ENCODE peak calls at places on chromosomes 16 and 17, in ten cellular contexts. One of them, this sample, is unnamed. For H3K9me3, the result is how much of the 10 kb centered on the place peaks cover.

GRCh38 chr16:22962905-22963304 is 148.9 kb downstream of the HS3ST2 start:
- DNase-seq in esophagus muscularis mucosa: no peak
- DNase-seq in SK-N-SH: no peak
- DNase-seq in A549: no peak
- DNase-seq in upper lobe of left lung: no peak
- DNase-seq in tibial nerve: no peak
- DNase-seq in stomach: no peak
- DNase-seq in transverse colon: no peak
- DNase-seq in H1: no peak
- DNase-seq in sigmoid colon: no peak
- DNase-seq in this sample: no peak

GRCh38 chr16:79154081-79154480 is 446.5 kb downstream of the MAF start:
- DNase-seq in esophagus muscularis mucosa: no peak
- DNase-seq in SK-N-SH: no peak
- DNase-seq in A549: no peak
- DNase-seq in upper lobe of left lung: no peak
- DNase-seq in tibial nerve: no peak
- DNase-seq in stomach: no peak
- DNase-seq in transverse colon: no peak
- DNase-seq in H1: no peak
- DNase-seq in sigmoid colon: no peak
- DNase-seq in this sample: no peak

GRCh38 chr17:83202002-83203000 is 122.9 kb downstream of the METRNL start:
- DNase-seq in esophagus muscularis mucosa: no peak
- DNase-seq in SK-N-SH: no peak
- DNase-seq in A549: no peak
- DNase-seq in upper lobe of left lung: peak
- DNase-seq in tibial nerve: peak
- DNase-seq in stomach: peak
- DNase-seq in transverse colon: peak
- DNase-seq in H1: no peak
- DNase-seq in sigmoid colon: peak
- DNase-seq in this sample: no peak

GRCh38 chr16:23052908-23053580 is 96.2 kb downstream of the USP31 start:
- DNase-seq in esophagus muscularis mucosa: no peak
- DNase-seq in SK-N-SH: no peak
- DNase-seq in A549: no peak
- DNase-seq in upper lobe of left lung: peak
- DNase-seq in tibial nerve: no peak
- DNase-seq in stomach: no peak
- DNase-seq in transverse colon: no peak
- DNase-seq in H1: no peak
- DNase-seq in sigmoid colon: no peak
- DNase-seq in this sample: no peak

GRCh38 chr17:78529251-78529650 is 47.9 kb downstream of the DNAH17 start:
- DNase-seq in esophagus muscularis mucosa: no peak
- DNase-seq in SK-N-SH: no peak
- DNase-seq in A549: no peak
- DNase-seq in upper lobe of left lung: no peak
- DNase-seq in tibial nerve: no peak
- DNase-seq in stomach: no peak
- DNase-seq in transverse colon: no peak
- DNase-seq in H1: no peak
- DNase-seq in sigmoid colon: no peak
- DNase-seq in this sample: no peak

GRCh38 chr17:78892520-78892919 is 10.5 kb downstream of the CEP295NL start:
- DNase-seq in esophagus muscularis mucosa: no peak
- DNase-seq in SK-N-SH: peak
- DNase-seq in A549: no peak
- DNase-seq in upper lobe of left lung: no peak
- DNase-seq in tibial nerve: no peak
- DNase-seq in stomach: no peak
- DNase-seq in transverse colon: no peak
- DNase-seq in H1: no peak
- DNase-seq in sigmoid colon: no peak
- DNase-seq in this sample: no peak

GRCh38 chr16:28932339-28933141 is 769 bp downstream of the CD19 start:
- DNase-seq in esophagus muscularis mucosa: no peak
- DNase-seq in SK-N-SH: no peak
- DNase-seq in A549: no peak
- DNase-seq in upper lobe of left lung: no peak
- DNase-seq in tibial nerve: no peak
- DNase-seq in stomach: no peak
- DNase-seq in transverse colon: no peak
- DNase-seq in H1: no peak
- DNase-seq in sigmoid colon: no peak
- DNase-seq in this sample: no peak

GRCh38 chr16:68363847-68364600 is 53.2 kb downstream of the PRMT7 start:
- DNase-seq in esophagus muscularis mucosa: no peak
- DNase-seq in SK-N-SH: no peak
- DNase-seq in A549: no peak
- DNase-seq in upper lobe of left lung: no peak
- DNase-seq in tibial nerve: no peak
- DNase-seq in stomach: no peak
- DNase-seq in transverse colon: no peak
- DNase-seq in H1: no peak
- DNase-seq in sigmoid colon: no peak
- DNase-seq in this sample: no peak

DNA sequence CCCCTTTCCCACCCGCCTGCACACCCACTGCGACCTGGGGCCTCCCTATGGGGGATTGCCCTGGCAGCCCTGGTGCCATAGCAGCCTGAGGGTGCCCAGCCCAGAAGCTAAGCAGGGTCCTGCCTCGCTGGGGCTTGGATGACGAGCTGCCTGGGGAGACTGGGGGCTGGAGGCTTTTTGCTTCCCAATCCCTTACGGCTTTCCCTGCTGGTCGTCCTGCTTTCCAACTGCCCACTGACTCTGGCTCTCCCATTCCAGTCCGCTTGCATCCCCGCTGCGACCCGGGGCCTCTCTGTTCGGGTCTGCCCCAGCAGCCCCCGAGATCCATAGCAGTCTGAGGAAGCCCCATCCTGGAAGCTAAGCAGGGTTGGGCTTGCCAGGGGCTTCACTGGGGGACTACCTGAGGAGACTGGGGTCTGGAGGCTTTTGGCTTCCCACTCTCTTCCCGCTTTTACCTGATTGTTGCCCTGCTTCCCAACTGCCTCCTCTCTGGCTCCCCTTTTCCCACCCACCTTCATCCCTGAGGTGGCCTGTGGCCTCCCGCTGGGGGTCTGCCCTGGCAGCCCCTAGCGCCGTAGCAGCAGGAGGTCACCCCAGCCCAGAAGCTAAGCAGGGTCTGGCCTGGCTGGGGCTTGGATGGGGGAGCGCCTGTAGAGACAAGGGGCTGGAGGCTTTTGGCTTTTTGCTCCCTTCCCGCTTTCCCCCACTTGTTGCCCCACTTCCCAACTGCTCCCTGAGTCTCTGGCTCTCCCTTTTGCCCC is 2292.8 kb downstream of the TP53TG3F start:
- DNase-seq in esophagus muscularis mucosa: peak
- DNase-seq in SK-N-SH: no peak
- DNase-seq in A549: no peak
- DNase-seq in upper lobe of left lung: peak
- DNase-seq in tibial nerve: no peak
- DNase-seq in stomach: no peak
- DNase-seq in transverse colon: no peak
- DNase-seq in H1: no peak
- DNase-seq in sigmoid colon: no peak
- DNase-seq in this sample: no peak
- H3K9me3 ChIP-seq in esophagus muscularis mucosa: under half
- H3K9me3 ChIP-seq in SK-N-SH: under half
- H3K9me3 ChIP-seq in A549: under half
- H3K9me3 ChIP-seq in upper lobe of left lung: under half
- H3K9me3 ChIP-seq in tibial nerve: half or more
- H3K9me3 ChIP-seq in stomach: half or more
- H3K9me3 ChIP-seq in transverse colon: under half
- H3K9me3 ChIP-seq in H1: half or more
- H3K9me3 ChIP-seq in sigmoid colon: under half
- H3K9me3 ChIP-seq in this sample: under half

GRCh38 chr17:21008516-21008915 is 34.3 kb downstream of the USP22 start:
- DNase-seq in esophagus muscularis mucosa: no peak
- DNase-seq in SK-N-SH: no peak
- DNase-seq in A549: no peak
- DNase-seq in upper lobe of left lung: no peak
- DNase-seq in tibial nerve: no peak
- DNase-seq in stomach: no peak
- DNase-seq in transverse colon: no peak
- DNase-seq in H1: no peak
- DNase-seq in sigmoid colon: peak
- DNase-seq in this sample: no peak

GRCh38 chr17:21005367-21005766 is 37.4 kb downstream of the USP22 start:
- DNase-seq in esophagus muscularis mucosa: no peak
- DNase-seq in SK-N-SH: no peak
- DNase-seq in A549: no peak
- DNase-seq in upper lobe of left lung: no peak
- DNase-seq in tibial nerve: no peak
- DNase-seq in stomach: no peak
- DNase-seq in transverse colon: no peak
- DNase-seq in H1: no peak
- DNase-seq in sigmoid colon: no peak
- DNase-seq in this sample: no peak

GRCh38 chr17:21005803-21006202 is 37.0 kb downstream of the USP22 start:
- DNase-seq in esophagus muscularis mucosa: no peak
- DNase-seq in SK-N-SH: no peak
- DNase-seq in A549: no peak
- DNase-seq in upper lobe of left lung: no peak
- DNase-seq in tibial nerve: no peak
- DNase-seq in stomach: no peak
- DNase-seq in transverse colon: no peak
- DNase-seq in H1: no peak
- DNase-seq in sigmoid colon: no peak
- DNase-seq in this sample: no peak

GRCh38 chr17:21008992-21009671 is 33.7 kb downstream of the USP22 start:
- DNase-seq in esophagus muscularis mucosa: no peak
- DNase-seq in SK-N-SH: no peak
- DNase-seq in A549: no peak
- DNase-seq in upper lobe of left lung: no peak
- DNase-seq in tibial nerve: no peak
- DNase-seq in stomach: no peak
- DNase-seq in transverse colon: no peak
- DNase-seq in H1: no peak
- DNase-seq in sigmoid colon: peak
- DNase-seq in this sample: no peak

GRCh38 chr17:21007646-21008045 is 35.2 kb downstream of the USP22 start:
- DNase-seq in esophagus muscularis mucosa: no peak
- DNase-seq in SK-N-SH: no peak
- DNase-seq in A549: no peak
- DNase-seq in upper lobe of left lung: no peak
- DNase-seq in tibial nerve: no peak
- DNase-seq in stomach: no peak
- DNase-seq in transverse colon: no peak
- DNase-seq in H1: no peak
- DNase-seq in sigmoid colon: no peak
- DNase-seq in this sample: no peak
- TF ChIP-seq EP300 in esophagus muscularis mucosa: no peak
- TF ChIP-seq EP300 in SK-N-SH: no peak
- TF ChIP-seq EP300 in A549: no peak
- TF ChIP-seq EP300 in upper lobe of left lung: no peak
- TF ChIP-seq EP300 in tibial nerve: no peak
- TF ChIP-seq EP300 in stomach: no peak
- TF ChIP-seq EP300 in transverse colon: no peak
- TF ChIP-seq EP300 in H1: no peak
- TF ChIP-seq EP300 in sigmoid colon: no peak
- TF ChIP-seq EP300 in this sample: no peak

GRCh38 chr17:57143919-57144318 is 58.9 kb downstream of the AKAP1 start:
- DNase-seq in esophagus muscularis mucosa: no peak
- DNase-seq in SK-N-SH: no peak
- DNase-seq in A549: no peak
- DNase-seq in upper lobe of left lung: no peak
- DNase-seq in tibial nerve: no peak
- DNase-seq in stomach: no peak
- DNase-seq in transverse colon: no peak
- DNase-seq in H1: no peak
- DNase-seq in sigmoid colon: no peak
- DNase-seq in this sample: no peak

GRCh38 chr17:57145347-57145746 is 60.3 kb downstream of the AKAP1 start:
- DNase-seq in esophagus muscularis mucosa: no peak
- DNase-seq in SK-N-SH: no peak
- DNase-seq in A549: no peak
- DNase-seq in upper lobe of left lung: no peak
- DNase-seq in tibial nerve: no peak
- DNase-seq in stomach: no peak
- DNase-seq in transverse colon: no peak
- DNase-seq in H1: no peak
- DNase-seq in sigmoid colon: no peak
- DNase-seq in this sample: no peak

GRCh38 chr17:57144567-57144966 is 59.5 kb downstream of the AKAP1 start:
- DNase-seq in esophagus muscularis mucosa: no peak
- DNase-seq in SK-N-SH: no peak
- DNase-seq in A549: no peak
- DNase-seq in upper lobe of left lung: no peak
- DNase-seq in tibial nerve: no peak
- DNase-seq in stomach: no peak
- DNase-seq in transverse colon: no peak
- DNase-seq in H1: no peak
- DNase-seq in sigmoid colon: no peak
- DNase-seq in this sample: no peak

GRCh38 chr17:57143341-57143740 is 58.3 kb downstream of the AKAP1 start:
- DNase-seq in esophagus muscularis mucosa: no peak
- DNase-seq in SK-N-SH: no peak
- DNase-seq in A549: no peak
- DNase-seq in upper lobe of left lung: no peak
- DNase-seq in tibial nerve: no peak
- DNase-seq in stomach: no peak
- DNase-seq in transverse colon: no peak
- DNase-seq in H1: no peak
- DNase-seq in sigmoid colon: no peak
- DNase-seq in this sample: no peak

DNA sequence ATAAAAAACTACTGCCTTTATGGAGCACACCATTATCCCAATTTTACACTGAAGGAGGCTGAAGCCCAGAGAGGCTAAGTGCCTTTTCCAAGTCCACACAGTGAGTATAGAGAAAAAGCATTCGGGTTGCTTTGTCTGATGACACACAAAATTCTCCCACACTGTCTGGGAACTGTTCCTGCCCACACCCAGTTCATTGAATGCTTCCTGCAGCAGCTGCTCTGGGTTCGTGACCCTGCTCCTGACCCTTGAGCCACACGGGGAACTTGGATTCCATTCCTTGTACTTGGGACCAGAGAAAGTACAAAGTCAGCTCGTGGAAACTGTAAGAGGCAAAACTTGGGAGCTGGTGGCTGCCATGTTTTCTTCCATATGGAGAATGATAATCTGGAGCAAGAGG is 57.9 kb downstream of the AKAP1 start:
- DNase-seq in esophagus muscularis mucosa: no peak
- DNase-seq in SK-N-SH: no peak
- DNase-seq in A549: peak
- DNase-seq in upper lobe of left lung: no peak
- DNase-seq in tibial nerve: no peak
- DNase-seq in stomach: no peak
- DNase-seq in transverse colon: no peak
- DNase-seq in H1: no peak
- DNase-seq in sigmoid colon: no peak
- DNase-seq in this sample: no peak
- H3K27ac ChIP-seq in esophagus muscularis mucosa: no peak
- H3K27ac ChIP-seq in SK-N-SH: no peak
- H3K27ac ChIP-seq in A549: no peak
- H3K27ac ChIP-seq in upper lobe of left lung: no peak
- H3K27ac ChIP-seq in tibial nerve: no peak
- H3K27ac ChIP-seq in stomach: no peak
- H3K27ac ChIP-seq in transverse colon: no peak
- H3K27ac ChIP-seq in H1: no peak
- H3K27ac ChIP-seq in sigmoid colon: no peak
- H3K27ac ChIP-seq in this sample: no peak

GRCh38 chr17:70314506-70314905 is 145.2 kb downstream of the KCNJ2 start:
- DNase-seq in esophagus muscularis mucosa: no peak
- DNase-seq in SK-N-SH: no peak
- DNase-seq in A549: no peak
- DNase-seq in upper lobe of left lung: no peak
- DNase-seq in tibial nerve: no peak
- DNase-seq in stomach: no peak
- DNase-seq in transverse colon: no peak
- DNase-seq in H1: no peak
- DNase-seq in sigmoid colon: no peak
- DNase-seq in this sample: no peak

GRCh38 chr17:70317416-70317815 is 148.1 kb downstream of the KCNJ2 start:
- DNase-seq in esophagus muscularis mucosa: no peak
- DNase-seq in SK-N-SH: no peak
- DNase-seq in A549: no peak
- DNase-seq in upper lobe of left lung: no peak
- DNase-seq in tibial nerve: no peak
- DNase-seq in stomach: no peak
- DNase-seq in transverse colon: no peak
- DNase-seq in H1: no peak
- DNase-seq in sigmoid colon: no peak
- DNase-seq in this sample: no peak

GRCh38 chr17:70313031-70313430 is 143.7 kb downstream of the KCNJ2 start:
- DNase-seq in esophagus muscularis mucosa: no peak
- DNase-seq in SK-N-SH: no peak
- DNase-seq in A549: no peak
- DNase-seq in upper lobe of left lung: no peak
- DNase-seq in tibial nerve: no peak
- DNase-seq in stomach: no peak
- DNase-seq in transverse colon: no peak
- DNase-seq in H1: no peak
- DNase-seq in sigmoid colon: no peak
- DNase-seq in this sample: no peak

GRCh38 chr17:70313450-70313849 is 144.1 kb downstream of the KCNJ2 start:
- DNase-seq in esophagus muscularis mucosa: no peak
- DNase-seq in SK-N-SH: no peak
- DNase-seq in A549: no peak
- DNase-seq in upper lobe of left lung: no peak
- DNase-seq in tibial nerve: no peak
- DNase-seq in stomach: no peak
- DNase-seq in transverse colon: no peak
- DNase-seq in H1: no peak
- DNase-seq in sigmoid colon: no peak
- DNase-seq in this sample: no peak

DNA sequence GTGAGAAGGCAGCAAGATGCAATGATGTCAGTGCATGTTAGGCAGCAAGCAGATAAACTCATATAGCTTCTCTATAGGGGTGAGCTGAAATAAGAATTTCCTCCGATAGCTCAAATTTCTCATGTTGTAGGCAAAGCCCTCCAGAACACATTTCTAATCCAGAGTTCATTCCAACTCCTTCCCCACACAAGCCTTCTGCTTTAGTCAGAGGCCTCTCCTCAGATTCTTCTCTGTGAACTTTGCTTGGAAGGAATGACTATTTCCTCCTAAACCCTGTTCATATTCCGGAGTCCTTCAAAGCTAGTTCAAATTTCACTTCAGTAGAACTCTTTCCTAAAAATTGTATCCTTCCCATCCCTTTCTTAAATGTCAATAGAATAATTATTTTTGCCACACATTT is 144.8 kb downstream of the KCNJ2 start:
- DNase-seq in esophagus muscularis mucosa: no peak
- DNase-seq in SK-N-SH: no peak
- DNase-seq in A549: no peak
- DNase-seq in upper lobe of left lung: no peak
- DNase-seq in tibial nerve: no peak
- DNase-seq in stomach: no peak
- DNase-seq in transverse colon: no peak
- DNase-seq in H1: no peak
- DNase-seq in sigmoid colon: no peak
- DNase-seq in this sample: no peak
- H3K9me3 ChIP-seq in esophagus muscularis mucosa: under half
- H3K9me3 ChIP-seq in SK-N-SH: under half
- H3K9me3 ChIP-seq in A549: under half
- H3K9me3 ChIP-seq in upper lobe of left lung: under half
- H3K9me3 ChIP-seq in tibial nerve: under half
- H3K9me3 ChIP-seq in stomach: under half
- H3K9me3 ChIP-seq in transverse colon: under half
- H3K9me3 ChIP-seq in H1: under half
- H3K9me3 ChIP-seq in sigmoid colon: under half
- H3K9me3 ChIP-seq in this sample: under half